ENCODE peak calls at places on chromosomes 13 and 19, in four cellular contexts. D is keratinocyte, W is astrocyte, S is SK-N-SH. K is an unnamed sample.
A peak's percentile ranks its signal among the peaks of the same experiment; 100 is the strongest.

GRCh38 chr19:4328243-4328990 is 10.2 kb downstream of the STAP2 start:
- DNase-seq in S (peak; percentile 99), D (peak; percentile 26), W (peak; percentile 51), K (peak; percentile 93)

GRCh38 chr13:31835932-31836331 is 96.6 kb downstream of the RXFP2 start:
- DNase-seq in S (no peak), D (no peak), W (peak; percentile 26), K (peak; percentile 49)

GRCh38 chr13:50664961-50665360 is 178.5 kb downstream of the DLEU7 start:
- DNase-seq in S (no peak), D (no peak), W (no peak), K (no peak)

GRCh38 chr19:33460221-33460908 is 61.2 kb downstream of the PEPD start:
- DNase-seq in W (no peak), D (no peak), S (no peak), K (no peak)

GRCh38 chr13:60016229-60016628 is 147.5 kb downstream of the DIAPH3 start:
- DNase-seq in D (peak; percentile 35), W (no peak), S (no peak), K (peak; percentile 11)

GRCh38 chr19:30071871-30072270 is 129.8 kb downstream of the URI1 start:
- DNase-seq in W (no peak), S (no peak), D (no peak), K (no peak)

GRCh38 chr19:45253396-45254027 is 2.4 kb downstream of the MARK4 start:
- DNase-seq in D (peak; percentile 35), S (no peak), W (peak; percentile 17), K (peak; percentile 39)

GRCh38 chr19:7652061-7652641 is 15.2 kb downstream of the STXBP2 start:
- DNase-seq in S (peak; percentile 89), W (peak; percentile 25), D (no peak), K (peak; percentile 87)

GRCh38 chr19:14580623-14581237 is 2.2 kb upstream of the CLEC17A start:
- DNase-seq in S (no peak), W (no peak), D (no peak), K (no peak)

GRCh38 chr13:47904239-47904638 is 96.8 kb downstream of the SUCLA2 start:
- DNase-seq in S (no peak), D (no peak), W (no peak), K (no peak)

GRCh38 chr13:44523176-44524017 is 52.7 kb downstream of the TSC22D1 start:
- DNase-seq in S (no peak), W (peak; percentile 88), D (peak; percentile 68), K (peak; percentile 44)

GRCh38 chr19:12872941-12873890 is 8.0 kb downstream of the DNASE2 start:
- DNase-seq in W (no peak), D (peak; percentile 66), S (peak; percentile 83), K (peak; percentile 35)

GRCh38 chr13:114077938-114078335 is 54.5 kb downstream of the RASA3 start:
- DNase-seq in D (no peak), W (peak; percentile 79), S (peak; percentile 99), K (peak; percentile 48)

GRCh38 chr13:107832521-107833095 is 382.7 kb downstream of the LIG4 start:
- DNase-seq in D (no peak), S (no peak), W (no peak), K (peak; percentile 56)

GRCh38 chr13:77330009-77330471 is 3.1 kb upstream of the MYCBP2 start:
- DNase-seq in D (no peak), S (no peak), W (no peak), K (peak; percentile 44)

GRCh38 chr19:34489175-34489574 is 7.6 kb downstream of the WTIP start:
- DNase-seq in D (no peak), W (no peak), S (no peak), K (no peak)

GRCh38 chr13:88761145-88761544 is 1090.0 kb downstream of the SLITRK5 start:
- DNase-seq in D (no peak), W (no peak), S (no peak), K (no peak)

GRCh38 chr19:3606690-3607289 is at the start of gene TBXA2R:
- DNase-seq in S (peak; percentile 96), D (no peak), W (peak; percentile 36), K (peak; percentile 66)

GRCh38 chr19:30254789-30255188 is 117.4 kb upstream of the ZNF536 start:
- DNase-seq in W (no peak), D (no peak), S (no peak), K (no peak)

GRCh38 chr19:12194827-12195500 is 32.1 kb downstream of the ZNF136 start:
- DNase-seq in W (peak; percentile 58), D (peak; percentile 25), S (peak; percentile 91), K (peak; percentile 66)

GRCh38 chr19:50708179-50708879 is 11.3 kb downstream of the SHANK1 start:
- DNase-seq in S (no peak), W (no peak), D (no peak), K (no peak)

GRCh38 chr13:100707818-100708740 is 33.5 kb upstream of the TMTC4 start:
- DNase-seq in D (no peak), S (no peak), W (peak; percentile 97), K (peak; percentile 96)

GRCh38 chr19:55319786-55320185 is 5.4 kb downstream of the TMEM150B start:
- DNase-seq in S (peak; percentile 83), W (no peak), D (no peak), K (peak; percentile 30)
- H3K9ac ChIP-seq in S (no peak overlapping the region), W (no peak overlapping the region), D (no peak overlapping the region), K (no peak overlapping the region)

GRCh38 chr19:5966941-5967340 is 11.0 kb downstream of the RANBP3 start:
- DNase-seq in D (no peak), W (no peak), S (no peak), K (no peak)
- H3K27ac ChIP-seq in D (no peak overlapping the region), W (no peak overlapping the region), S (no peak overlapping the region), K (peak overlapping the region; percentile 72)

GRCh38 chr19:17404015-17404414 is 1.4 kb downstream of the BST2 start:
- DNase-seq in D (no peak), S (no peak), W (no peak), K (no peak)

GRCh38 chr19:17404621-17405249 is 695 bp downstream of the BST2 start:
- DNase-seq in W (no peak), D (no peak), S (peak; percentile 16), K (no peak)

GRCh38 chr19:17405250-17406038 is at the start of gene BST2:
- DNase-seq in S (peak; percentile 39), D (no peak), W (peak; percentile 39), K (no peak)

GRCh38 chr19:17401628-17402027 is 3.8 kb downstream of the BST2 start:
- DNase-seq in W (no peak), S (no peak), D (no peak), K (no peak)

DNA sequence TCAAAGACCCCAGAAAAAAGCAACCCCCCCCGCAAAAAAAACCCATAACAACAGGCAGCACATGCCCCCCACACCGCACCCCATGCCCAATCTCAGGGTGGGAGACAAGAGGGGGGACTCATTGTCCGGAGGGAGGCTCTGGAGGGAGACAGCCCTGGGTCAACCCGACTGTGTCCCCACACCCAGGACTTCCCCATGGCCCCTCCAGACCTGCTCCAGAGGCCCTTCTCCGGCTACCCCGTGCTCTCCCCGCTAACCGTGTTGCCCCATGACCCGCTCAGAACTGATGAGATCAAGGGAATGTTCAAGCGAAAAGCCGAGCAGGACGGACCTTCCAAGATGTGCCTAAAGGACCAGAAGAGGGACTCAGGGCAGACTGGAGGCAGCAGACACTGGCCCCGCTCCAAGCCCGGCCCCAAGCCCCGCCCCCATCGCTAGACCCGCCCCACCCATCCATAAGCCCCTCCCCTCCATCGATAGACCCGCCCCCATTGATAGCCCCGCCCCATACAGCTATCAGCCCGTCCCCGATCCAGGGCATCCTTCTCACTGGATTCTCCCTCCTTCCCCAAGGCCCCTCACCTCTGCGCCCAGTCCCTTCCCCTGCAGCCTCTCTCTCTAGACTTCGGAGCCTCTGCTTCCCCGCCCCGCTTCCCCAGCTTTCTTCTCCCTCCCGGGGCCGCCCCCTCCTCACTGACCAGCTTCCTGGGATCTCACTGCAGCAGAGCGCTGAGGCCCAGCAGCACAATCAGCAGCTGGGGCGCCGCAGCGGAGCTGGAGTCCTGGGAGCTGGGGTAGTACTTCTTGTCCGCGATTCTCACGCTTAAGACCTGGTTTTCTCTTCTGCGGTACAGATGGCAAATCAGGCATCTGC is 2.2 kb downstream of the BST2 start:
- DNase-seq in W (no peak), D (no peak), S (peak; percentile 98), K (no peak)
- H3K9ac ChIP-seq in W (no peak overlapping the region), D (no peak overlapping the region), S (no peak overlapping the region), K (no peak overlapping the region)

GRCh38 chr13:98219685-98220084 is 42.6 kb upstream of the RNF113B start:
- DNase-seq in D (no peak), W (no peak), S (no peak), K (no peak)

GRCh38 chr13:98221234-98221633 is 44.2 kb upstream of the RNF113B start:
- DNase-seq in W (no peak), S (no peak), D (no peak), K (no peak)

GRCh38 chr13:98222081-98222554 is 45.0 kb upstream of the RNF113B start:
- DNase-seq in D (no peak), S (no peak), W (peak; percentile 77), K (no peak)

GRCh38 chr13:98222816-98223215 is 45.7 kb upstream of the RNF113B start:
- DNase-seq in S (no peak), W (no peak), D (no peak), K (no peak)

DNA sequence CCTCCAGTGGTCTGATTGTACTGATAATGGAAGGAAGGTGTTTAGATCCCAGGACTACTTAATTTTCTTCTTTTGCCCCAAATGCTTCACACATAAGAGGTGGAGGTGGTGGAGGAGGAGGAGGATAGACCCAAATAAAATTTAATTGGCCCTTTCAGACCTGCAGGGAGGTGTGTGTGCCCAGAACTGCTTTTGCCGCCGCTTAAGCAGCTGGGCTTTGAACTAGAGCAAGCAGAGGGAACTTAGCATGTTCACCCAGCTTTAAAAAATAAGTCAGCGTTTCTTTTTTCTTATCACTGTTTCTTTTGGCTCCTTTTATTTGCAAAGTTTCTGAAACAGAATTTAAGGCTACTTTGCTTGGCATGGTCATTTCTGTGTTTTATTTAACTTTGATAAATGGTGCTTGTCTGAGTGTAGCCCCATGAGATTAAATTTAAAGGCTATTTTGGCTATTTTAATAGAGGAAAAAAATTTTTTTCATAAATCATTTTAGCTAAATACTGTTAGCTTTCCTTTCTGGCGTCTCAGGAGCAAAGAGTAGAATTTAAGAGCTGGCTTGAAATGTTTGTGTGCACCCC is 43.2 kb upstream of the RNF113B start:
- DNase-seq in W (peak; percentile 40), S (no peak), D (no peak), K (peak; percentile 47)
- H3K27ac ChIP-seq in W (no peak overlapping the region), S (no peak overlapping the region), D (no peak overlapping the region), K (no peak overlapping the region)

GRCh38 chr13:110338441-110339101 is 31.5 kb downstream of the COL4A2 start:
- DNase-seq in S (no peak), D (no peak), W (peak; percentile 88), K (peak; percentile 77)
- H3K9ac ChIP-seq in S (no peak overlapping the region), D (no peak overlapping the region), W (peak overlapping the region; percentile 89), K (peak overlapping the region; percentile 33)